ENCODE peak calls at places on chromosomes 7 and 10, in seven cellular contexts. P is CD4-positive, alpha-beta memory T cell; A is fibroblast of lung; Y is mucosa of descending colon; O is Karpas-422; K is brain microvascular endothelial cell; C is pancreas. G is an unnamed sample. For H3K36me3, the result is how much of the 10 kb centered on the place peaks cover.

GRCh38 chr10:115861864-115862263 is 411.1 kb downstream of the GFRA1 start:
- DNase-seq in K (peak), P (no peak), Y (no peak), O (no peak), C (no peak), A (peak), G (no peak)

GRCh38 chr10:131830446-131831130 is 70.2 kb upstream of the PPP2R2D start:
- DNase-seq in A (no peak), C (peak), O (no peak), Y (peak), P (no peak), K (no peak), G (no peak)

GRCh38 chr10:63554666-63555065 is 33.5 kb downstream of the REEP3 start:
- DNase-seq in O (no peak), P (peak), C (no peak), K (peak), A (peak), Y (no peak), G (peak)

GRCh38 chr10:116815641-116816415 is 33.5 kb upstream of the ENO4 start:
- DNase-seq in A (no peak), Y (no peak), C (no peak), K (peak), O (no peak), P (no peak), G (no peak)

GRCh38 chr10:86336341-86336740 is 30.3 kb downstream of the GRID1 start:
- DNase-seq in O (no peak), K (no peak), A (no peak), C (no peak), Y (peak), P (no peak), G (no peak)

GRCh38 chr7:108063520-108063933 is 60.6 kb upstream of the LAMB1 start:
- DNase-seq in O (no peak), K (no peak), C (no peak), A (no peak), Y (no peak), P (no peak), G (no peak)

GRCh38 chr7:157299613-157300405 is 37.0 kb upstream of the DNAJB6 start:
- DNase-seq in A (no peak), Y (no peak), C (no peak), O (no peak), P (peak), K (no peak), G (no peak)

GRCh38 chr7:36868727-36869411 is 144.6 kb upstream of the AOAH start:
- DNase-seq in P (no peak), C (no peak), A (no peak), Y (no peak), K (no peak), O (no peak), G (no peak)

GRCh38 chr10:5945561-5946418 is 31.6 kb downstream of the IL15RA start:
- DNase-seq in Y (no peak), C (no peak), P (no peak), O (no peak), K (peak), A (peak), G (no peak)

GRCh38 chr10:92753865-92754264 is 64.1 kb downstream of the HHEX start:
- DNase-seq in A (no peak), P (no peak), K (no peak), C (no peak), O (peak), Y (no peak), G (no peak)

GRCh38 chr10:81018898-81019890 is 481.5 kb downstream of the SH2D4B start:
- DNase-seq in A (peak), K (peak), P (peak), C (no peak), O (peak), Y (no peak), G (peak)

GRCh38 chr10:29598861-29599311 is 35.9 kb downstream of the SVIL start:
- DNase-seq in C (no peak), A (peak), K (peak), Y (no peak), P (no peak), O (no peak), G (no peak)

GRCh38 chr7:49775065-49775948 is 1.9 kb downstream of the VWC2 start:
- DNase-seq in K (no peak), C (peak), Y (no peak), O (no peak), P (no peak), A (no peak), G (no peak)

GRCh38 chr10:1654247-1654646 is 83.1 kb downstream of the ADARB2 start:
- DNase-seq in A (no peak), C (no peak), O (no peak), K (no peak), P (no peak), Y (no peak), G (no peak)

DNA sequence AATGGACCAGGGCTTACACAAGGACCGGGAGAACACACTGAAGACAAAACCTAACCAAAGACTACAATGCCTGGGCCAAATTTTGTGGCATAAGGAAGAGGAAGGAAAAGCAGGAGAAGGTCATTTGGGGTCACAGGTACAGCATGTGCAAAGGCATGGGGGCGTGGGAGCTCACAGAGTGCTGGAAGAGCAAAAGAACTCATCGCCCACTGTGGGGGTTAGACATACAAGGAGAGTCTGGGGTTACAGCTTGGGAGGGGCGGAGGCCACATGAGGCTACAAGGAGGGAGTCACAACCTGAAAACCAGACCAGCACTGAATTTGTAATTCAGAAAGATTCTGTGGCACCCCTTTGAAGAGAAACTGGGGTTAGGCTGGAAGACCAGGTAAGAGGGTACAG is 9.7 kb downstream of the PUS7 start:
- DNase-seq in P (no peak), A (no peak), Y (no peak), O (no peak), K (no peak), C (no peak), G (no peak)
- H3K36me3 ChIP-seq in P (under half), A (under half), Y (under half), O (under half), K (under half), C (under half), G (under half)

GRCh38 chr10:113842171-113842570 is 11.7 kb downstream of the DCLRE1A start:
- DNase-seq in P (no peak), O (no peak), A (no peak), Y (no peak), K (no peak), C (no peak), G (no peak)
- H3K36me3 ChIP-seq in P (under half), O (under half), A (under half), Y (under half), K (under half), C (under half), G (under half)

GRCh38 chr10:79353000-79353406 is 5.7 kb downstream of the PPIF start:
- DNase-seq in Y (no peak), O (no peak), P (no peak), K (no peak), A (no peak), C (peak), G (no peak)

GRCh38 chr10:79353726-79354125 is 6.5 kb downstream of the PPIF start:
- DNase-seq in C (no peak), P (no peak), O (no peak), A (no peak), K (no peak), Y (no peak), G (no peak)

GRCh38 chr10:79350407-79351154 is 3.3 kb downstream of the PPIF start:
- DNase-seq in P (no peak), A (no peak), C (no peak), O (no peak), Y (no peak), K (no peak), G (no peak)

GRCh38 chr10:79351332-79351731 is 4.1 kb downstream of the PPIF start:
- DNase-seq in C (no peak), K (no peak), Y (no peak), A (no peak), O (no peak), P (no peak), G (no peak)

DNA sequence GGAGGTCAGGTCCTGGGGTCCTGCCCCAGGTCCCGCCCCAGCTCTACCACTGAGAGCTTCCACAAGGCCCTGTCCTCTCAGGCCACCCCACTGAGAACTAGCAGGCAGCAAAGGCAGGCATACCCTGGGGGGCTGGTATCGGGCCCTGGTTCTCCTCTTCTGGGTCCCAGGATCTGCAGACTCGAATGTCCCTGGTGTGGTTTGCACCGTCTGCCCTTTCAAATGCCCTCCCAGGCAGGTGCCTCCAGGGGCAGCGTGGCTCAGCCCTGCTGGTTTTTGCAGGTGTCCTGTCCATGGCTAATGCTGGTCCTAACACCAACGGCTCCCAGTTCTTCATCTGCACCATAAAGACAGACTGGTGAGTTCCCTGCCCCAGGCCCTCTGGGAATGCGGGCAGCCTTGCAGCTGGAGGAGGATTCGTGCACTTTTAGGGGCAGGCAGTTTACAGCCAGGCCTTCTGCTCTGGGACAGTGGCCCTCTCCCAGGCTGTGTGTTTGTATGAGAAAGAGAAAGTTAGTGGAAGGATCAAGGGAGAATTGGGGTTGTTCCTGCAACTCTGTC is 4.8 kb downstream of the PPIF start:
- DNase-seq in O (no peak), A (no peak), C (no peak), Y (no peak), K (no peak), P (no peak), G (no peak)
- H3K36me3 ChIP-seq in O (half or more), A (under half), C (half or more), Y (under half), K (half or more), P (half or more), G (under half)

GRCh38 chr10:24533981-24534380 is 189.7 kb downstream of the ARHGAP21 start:
- DNase-seq in P (no peak), K (no peak), Y (no peak), A (no peak), C (no peak), O (no peak), G (no peak)

GRCh38 chr10:24531439-24531838 is 192.2 kb downstream of the ARHGAP21 start:
- DNase-seq in Y (no peak), C (no peak), K (no peak), A (no peak), O (no peak), P (no peak), G (no peak)

GRCh38 chr10:24526085-24526649 is 197.5 kb downstream of the ARHGAP21 start:
- DNase-seq in Y (no peak), K (no peak), P (no peak), O (no peak), C (no peak), A (no peak), G (no peak)

GRCh38 chr10:24524314-24524713 is 199.4 kb downstream of the ARHGAP21 start:
- DNase-seq in C (peak), O (no peak), A (no peak), Y (no peak), K (no peak), P (no peak), G (no peak)

DNA sequence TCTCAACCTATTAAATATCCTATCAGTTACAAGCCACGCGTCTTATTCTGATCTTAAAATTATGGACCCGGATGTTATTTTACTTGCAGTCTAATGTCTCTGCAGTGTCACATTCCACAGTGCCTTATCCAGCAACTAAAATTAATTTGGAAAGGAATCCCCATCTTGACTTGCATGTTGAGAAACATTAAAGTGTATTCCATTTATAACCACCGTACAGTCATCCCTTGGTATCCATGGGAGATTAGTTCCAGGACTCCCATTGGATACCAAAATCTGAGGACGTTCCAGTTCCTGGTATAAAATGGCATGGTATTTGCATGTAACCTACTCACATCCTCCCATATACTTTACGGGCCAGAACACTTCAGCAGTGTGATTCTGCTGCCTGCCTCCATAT is 194.7 kb downstream of the ARHGAP21 start:
- DNase-seq in O (no peak), K (no peak), C (no peak), A (no peak), P (no peak), Y (no peak), G (no peak)
- H3K36me3 ChIP-seq in O (under half), K (under half), C (half or more), A (under half), P (under half), Y (under half), G (under half)

G was measured in MM.1S.